ENCODE peak calls at places on chromosomes 1 and 21, in eight cellular contexts. G is gastrocnemius medialis, Y is ovary, Q is transverse colon, K is A549, H is adrenal gland, C is suprapubic skin, M is body of pancreas. P is an unnamed sample. For H3K9me3, the result is how much of the 10 kb centered on the place peaks cover.

GRCh38 chr21:43331962-43332458 is 94.9 kb downstream of the SIK1 start:
- DNase-seq in H (peak), K (peak), Y (peak), G (no peak), Q (no peak), C (no peak), M (peak), P (peak)

GRCh38 chr1:157170677-157171515 is 32.7 kb upstream of the ETV3 start:
- DNase-seq in G (no peak), H (peak), Y (no peak), C (no peak), Q (peak), K (peak), M (peak), P (no peak)

GRCh38 chr21:35046223-35046690 is 2.8 kb downstream of the RUNX1 start:
- DNase-seq in G (no peak), K (no peak), Y (no peak), H (no peak), Q (no peak), M (no peak), C (no peak), P (no peak)

GRCh38 chr1:47656719-47657685 is 219.2 kb downstream of the FOXD2 start:
- DNase-seq in Y (no peak), M (no peak), Q (no peak), G (peak), C (peak), K (no peak), H (peak), P (no peak)

GRCh38 chr1:4309676-4310320 is 344.6 kb upstream of the AJAP1 start:
- DNase-seq in Y (no peak), Q (no peak), M (no peak), C (no peak), K (no peak), G (no peak), H (no peak), P (no peak)

GRCh38 chr1:69220672-69221071 is 347.1 kb upstream of the LRRC7 start:
- DNase-seq in Q (no peak), G (no peak), Y (no peak), K (no peak), M (no peak), H (no peak), C (no peak), P (no peak)

GRCh38 chr1:15937706-15938168 is 38.2 kb downstream of the ZBTB17 start:
- DNase-seq in C (no peak), Y (no peak), K (no peak), Q (no peak), H (no peak), G (no peak), M (no peak), P (no peak)

GRCh38 chr1:244065960-244066388 is 14.9 kb downstream of the ZBTB18 start:
- DNase-seq in Q (no peak), C (no peak), G (no peak), K (no peak), Y (no peak), M (no peak), H (no peak), P (no peak)

GRCh38 chr1:214319930-214320329 is 39.0 kb downstream of the SMYD2 start:
- DNase-seq in K (no peak), Y (no peak), G (no peak), C (no peak), M (no peak), H (no peak), Q (no peak), P (no peak)

GRCh38 chr1:90724361-90724760 is 7.3 kb upstream of the BARHL2 start:
- DNase-seq in Y (no peak), C (no peak), M (no peak), K (no peak), H (no peak), G (no peak), Q (no peak), P (no peak)

GRCh38 chr1:157369808-157370521 is 182.3 kb downstream of the FCRL5 start:
- DNase-seq in M (peak), Q (peak), C (no peak), K (peak), H (peak), Y (no peak), G (no peak), P (peak)

GRCh38 chr1:116311756-116312691 is 61.0 kb upstream of the ATP1A1 start:
- DNase-seq in Y (no peak), G (peak), Q (peak), M (peak), H (no peak), K (no peak), C (no peak), P (no peak)

GRCh38 chr1:84720275-84720780 is 30.1 kb upstream of the SSX2IP start:
- DNase-seq in H (no peak), C (no peak), K (no peak), Q (no peak), Y (no peak), M (no peak), G (no peak), P (no peak)

GRCh38 chr1:182348916-182349747 is 42.5 kb downstream of the GLUL start:
- DNase-seq in G (peak), M (no peak), H (no peak), C (no peak), Q (no peak), Y (peak), K (no peak), P (no peak)

GRCh38 chr1:84103197-84103992 is 40.7 kb upstream of the PRKACB start:
- DNase-seq in K (peak), Q (peak), H (peak), M (peak), C (no peak), G (no peak), Y (peak), P (no peak)

GRCh38 chr1:115052454-115053083 is 22.9 kb downstream of the TSHB start:
- DNase-seq in M (peak), G (no peak), Q (peak), K (peak), Y (peak), C (no peak), H (peak), P (peak)

GRCh38 chr1:172431721-172432192 is 11.3 kb downstream of the C1orf105 start:
- DNase-seq in Q (peak), M (peak), K (no peak), Y (no peak), G (no peak), H (no peak), C (no peak), P (peak)

GRCh38 chr1:11898086-11898785 is 28.0 kb downstream of the KIAA2013 start:
- DNase-seq in M (no peak), Y (no peak), C (no peak), H (no peak), Q (no peak), G (no peak), K (no peak), P (no peak)

GRCh38 chr1:183070923-183071618 is 47.9 kb downstream of the LAMC1 start:
- DNase-seq in Q (no peak), H (no peak), K (no peak), M (no peak), C (no peak), Y (no peak), G (no peak), P (no peak)

GRCh38 chr1:9920606-9921005 is 10.5 kb upstream of the CTNNBIP1 start:
- DNase-seq in C (no peak), H (no peak), Q (no peak), Y (no peak), K (no peak), M (no peak), G (no peak), P (no peak)

GRCh38 chr1:212858461-212859265 is 588 bp downstream of the FLVCR1 start:
- DNase-seq in C (peak), H (peak), K (peak), Q (peak), G (no peak), M (peak), Y (no peak), P (peak)

GRCh38 chr1:212862111-212862690 is 4.1 kb downstream of the FLVCR1 start:
- DNase-seq in K (no peak), M (no peak), Y (no peak), H (no peak), Q (no peak), G (no peak), C (no peak), P (no peak)

GRCh38 chr1:212856755-212857154 is 1.3 kb upstream of the FLVCR1 start:
- DNase-seq in Y (no peak), M (no peak), K (no peak), H (no peak), Q (no peak), G (no peak), C (no peak), P (no peak)

GRCh38 chr1:212860713-212861581 is 2.9 kb downstream of the FLVCR1 start:
- DNase-seq in M (no peak), Y (no peak), K (no peak), Q (no peak), C (no peak), H (no peak), G (no peak), P (no peak)

GRCh38 chr1:212858055-212858460 is at the start of gene FLVCR1:
- DNase-seq in Q (peak), Y (peak), K (peak), H (peak), C (peak), G (peak), M (peak), P (peak)
- TF ChIP-seq POLR2A in Q (peak), Y (peak), K (peak), H (peak), C (peak), G (peak), M (peak), P (peak)

DNA sequence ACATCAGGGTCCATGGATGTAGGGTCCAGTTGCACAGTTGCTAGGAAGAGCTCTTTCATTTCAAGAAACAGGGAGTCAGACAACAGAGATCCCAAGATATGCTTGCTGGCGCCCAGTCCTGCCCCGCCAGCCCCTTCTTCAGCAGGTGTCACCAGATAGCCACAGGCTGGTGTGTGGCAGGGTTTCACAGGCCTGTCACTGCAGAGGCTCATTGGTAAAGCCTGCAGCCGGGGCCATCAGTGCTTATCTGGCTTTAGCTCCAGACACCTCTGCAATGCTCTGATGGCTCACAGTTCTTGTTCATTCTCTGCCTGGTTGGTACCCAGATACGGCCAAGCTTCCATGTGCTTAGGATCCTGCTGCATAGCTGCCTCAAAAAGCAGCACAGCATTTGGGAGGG is 12.4 kb upstream of the ZNF124 start:
- DNase-seq in Y (no peak), C (no peak), K (no peak), Q (no peak), M (no peak), G (no peak), H (no peak), P (no peak)
- H3K9me3 ChIP-seq in Y (under half), C (under half), K (half or more), Q (under half), M (under half), G (under half), H (under half), P (under half)

DNA sequence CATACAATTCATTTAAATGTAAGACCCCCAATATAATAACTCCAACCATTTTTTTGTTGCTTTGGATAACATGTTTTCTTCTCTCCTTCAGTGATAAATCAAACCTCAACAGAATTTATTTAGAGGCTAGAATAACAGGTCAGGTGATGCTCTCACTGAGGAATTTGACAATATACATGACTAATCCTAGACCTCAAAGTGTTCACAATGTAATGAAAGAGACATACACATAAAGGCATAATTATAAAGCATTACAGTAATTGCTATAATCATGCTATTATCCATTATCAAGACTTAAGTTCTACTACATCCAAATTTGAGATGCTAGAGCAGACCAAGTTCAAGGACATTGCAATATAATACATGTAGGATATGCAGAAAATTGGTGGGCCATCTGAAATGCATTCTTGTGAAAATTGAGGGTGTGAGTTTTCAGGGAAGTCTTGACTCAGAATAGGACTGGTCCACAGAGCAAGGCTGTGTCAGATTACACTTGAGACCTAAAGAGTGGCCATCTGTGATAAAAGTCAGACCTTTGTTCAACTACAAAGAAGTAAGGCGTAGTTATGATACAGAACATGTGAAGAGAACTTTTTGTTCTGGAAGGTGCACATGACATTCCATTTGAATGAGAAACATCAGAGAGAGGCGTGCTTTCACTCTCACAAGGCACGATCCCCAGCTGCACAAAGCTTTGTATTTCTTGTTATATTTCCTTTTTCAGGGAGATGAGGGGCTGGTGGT is 45.5 kb downstream of the UTP25 start:
- DNase-seq in C (no peak), G (no peak), H (no peak), K (no peak), M (no peak), Q (no peak), Y (no peak), P (no peak)
- H3K27ac ChIP-seq in C (no peak), G (no peak), H (no peak), K (no peak), M (no peak), Q (no peak), Y (no peak), P (no peak)

DNA sequence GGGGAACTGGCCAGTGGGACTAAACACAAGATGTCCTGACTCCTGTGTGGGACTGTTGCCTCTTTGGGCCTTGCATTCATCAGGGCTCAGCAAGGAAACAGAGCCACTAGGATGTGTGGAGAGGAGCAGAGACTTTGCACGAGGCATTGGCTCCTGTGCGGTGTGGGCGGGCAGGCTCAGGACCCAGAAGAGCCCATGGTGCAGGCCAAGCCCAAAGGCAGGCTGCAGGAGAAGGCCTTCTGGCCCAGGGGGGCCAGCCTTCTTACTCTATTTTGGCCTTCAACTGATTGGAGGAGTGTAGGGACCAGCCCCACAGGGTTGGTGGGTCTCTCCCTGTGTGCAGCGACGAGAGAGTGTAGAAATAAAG is 23.5 kb downstream of the LRRC3 start:
- DNase-seq in H (no peak), K (no peak), Q (no peak), Y (no peak), M (no peak), C (no peak), G (no peak), P (no peak)
- TF ChIP-seq POLR2A in H (no peak), K (no peak), Q (no peak), Y (no peak), M (no peak), C (no peak), G (no peak), P (no peak)

GRCh38 chr1:238465449-238465848 is 574.7 kb upstream of the ZP4 start:
- DNase-seq in Y (no peak), G (no peak), Q (no peak), C (no peak), M (no peak), K (no peak), H (no peak), P (no peak)
- H3K9me3 ChIP-seq in Y (under half), G (under half), Q (under half), C (under half), M (under half), K (under half), H (under half), P (under half)

DNA sequence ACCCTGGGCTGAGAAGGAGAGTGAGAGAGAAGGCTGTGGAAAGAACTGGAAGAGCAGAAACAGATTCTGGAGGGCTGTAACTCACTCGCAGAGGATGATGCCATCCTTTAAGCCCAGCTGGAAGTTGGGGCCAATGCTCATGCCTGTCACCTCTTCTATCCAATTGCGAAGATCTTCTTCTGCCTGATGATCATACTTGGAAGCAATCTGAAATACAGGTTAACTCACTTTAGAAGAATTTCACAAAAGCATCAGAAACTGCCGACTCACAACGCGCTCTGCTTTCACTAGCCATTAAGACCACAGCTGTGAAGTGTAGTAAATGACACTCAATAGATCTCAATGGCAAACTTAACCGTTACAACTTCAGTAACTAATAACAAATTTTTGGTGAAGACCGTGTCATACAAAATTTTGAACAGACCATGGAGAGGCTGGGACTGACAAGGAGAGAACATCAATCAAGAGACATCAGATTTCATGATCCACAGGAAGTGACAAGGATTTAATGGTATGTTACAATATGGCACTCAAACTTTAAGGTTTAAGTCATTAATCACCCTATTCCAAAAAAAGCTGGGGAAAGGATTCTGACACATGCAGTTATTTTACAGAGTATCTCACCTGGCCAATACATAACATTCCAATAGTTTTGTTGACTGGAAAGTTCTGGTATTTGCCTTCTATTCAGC is 23.4 kb downstream of the CNN3 start:
- DNase-seq in M (no peak), Y (no peak), C (no peak), H (no peak), Q (no peak), K (no peak), G (no peak), P (no peak)
- H3K27ac ChIP-seq in M (no peak), Y (no peak), C (no peak), H (peak), Q (peak), K (no peak), G (no peak), P (no peak)

DNA sequence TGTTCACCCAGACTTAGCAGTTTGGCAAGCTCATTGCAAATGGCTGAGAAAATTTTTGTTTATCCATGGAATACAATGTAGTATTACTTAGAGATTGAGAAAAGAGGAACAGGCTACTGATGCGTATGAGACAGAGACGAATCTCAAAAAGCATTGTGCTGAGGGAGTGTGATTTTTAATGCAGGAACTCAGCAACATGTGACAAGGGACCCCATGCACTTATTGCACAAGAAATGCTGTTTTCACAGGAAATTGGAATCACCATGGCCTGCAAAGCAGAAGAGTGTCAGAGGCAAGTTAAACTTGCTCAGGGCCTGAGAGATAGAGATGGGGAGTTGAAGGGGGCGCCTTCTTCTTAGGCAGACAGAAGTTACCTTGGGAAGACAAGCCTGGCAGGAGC is 32.6 kb upstream of the TLR5 start:
- DNase-seq in H (no peak), Y (no peak), K (no peak), C (no peak), Q (no peak), G (peak), M (no peak), P (no peak)
- TF ChIP-seq POLR2A in H (no peak), Y (no peak), K (no peak), C (peak), Q (no peak), G (peak), M (peak), P (no peak)

P was measured in prostate gland.